ENCODE peak calls at places on chromosome 10, in seven cellular contexts. One of them, this sample, is unnamed.

GRCh38 chr10:34102917-34103506 is 712.1 kb downstream of the PARD3 start:
- DNase-seq in activated naive CD4-positive, alpha-beta T cell treated with anti-CD3 and anti-CD28 coated beads for 36 hours: no peak
- DNase-seq in adipocyte: peak
- DNase-seq in stimulated activated CD4-positive, alpha-beta T cell treated with anti-CD3 and anti-CD28 coated beads, Interleukin-15, amount 100 ng/mL, for 1 hour: no peak
- DNase-seq in effector memory CD8-positive, alpha-beta T cell: no peak
- DNase-seq in activated CD8-positive, alpha-beta memory T cell treated with anti-CD3 and anti-CD28 coated beads, Interleukin-2, amount 50 U/mL, for 48 hours: no peak
- DNase-seq in G401: no peak
- DNase-seq in this sample: no peak

GRCh38 chr10:132599712-132600111 is 62.1 kb downstream of the INPP5A start:
- DNase-seq in effector memory CD8-positive, alpha-beta T cell: no peak
- DNase-seq in G401: no peak
- DNase-seq in adipocyte: no peak
- DNase-seq in stimulated activated CD4-positive, alpha-beta T cell treated with anti-CD3 and anti-CD28 coated beads, Interleukin-15, amount 100 ng/mL, for 1 hour: no peak
- DNase-seq in activated naive CD4-positive, alpha-beta T cell treated with anti-CD3 and anti-CD28 coated beads for 36 hours: no peak
- DNase-seq in activated CD8-positive, alpha-beta memory T cell treated with anti-CD3 and anti-CD28 coated beads, Interleukin-2, amount 50 U/mL, for 48 hours: no peak
- DNase-seq in this sample: no peak

GRCh38 chr10:62818426-62819011 is 2.4 kb upstream of the EGR2 start:
- DNase-seq in activated CD8-positive, alpha-beta memory T cell treated with anti-CD3 and anti-CD28 coated beads, Interleukin-2, amount 50 U/mL, for 48 hours: peak
- DNase-seq in stimulated activated CD4-positive, alpha-beta T cell treated with anti-CD3 and anti-CD28 coated beads, Interleukin-15, amount 100 ng/mL, for 1 hour: peak
- DNase-seq in adipocyte: peak
- DNase-seq in G401: no peak
- DNase-seq in activated naive CD4-positive, alpha-beta T cell treated with anti-CD3 and anti-CD28 coated beads for 36 hours: peak
- DNase-seq in effector memory CD8-positive, alpha-beta T cell: peak
- DNase-seq in this sample: no peak

GRCh38 chr10:96768136-96768535 is 47.8 kb upstream of the PIK3AP1 start:
- DNase-seq in activated CD8-positive, alpha-beta memory T cell treated with anti-CD3 and anti-CD28 coated beads, Interleukin-2, amount 50 U/mL, for 48 hours: no peak
- DNase-seq in effector memory CD8-positive, alpha-beta T cell: no peak
- DNase-seq in G401: no peak
- DNase-seq in activated naive CD4-positive, alpha-beta T cell treated with anti-CD3 and anti-CD28 coated beads for 36 hours: no peak
- DNase-seq in stimulated activated CD4-positive, alpha-beta T cell treated with anti-CD3 and anti-CD28 coated beads, Interleukin-15, amount 100 ng/mL, for 1 hour: no peak
- DNase-seq in adipocyte: no peak
- DNase-seq in this sample: no peak

GRCh38 chr10:132001238-132001977 is 19.7 kb upstream of the BNIP3 start:
- DNase-seq in activated naive CD4-positive, alpha-beta T cell treated with anti-CD3 and anti-CD28 coated beads for 36 hours: peak
- DNase-seq in activated CD8-positive, alpha-beta memory T cell treated with anti-CD3 and anti-CD28 coated beads, Interleukin-2, amount 50 U/mL, for 48 hours: no peak
- DNase-seq in stimulated activated CD4-positive, alpha-beta T cell treated with anti-CD3 and anti-CD28 coated beads, Interleukin-15, amount 100 ng/mL, for 1 hour: no peak
- DNase-seq in adipocyte: no peak
- DNase-seq in effector memory CD8-positive, alpha-beta T cell: no peak
- DNase-seq in G401: peak
- DNase-seq in this sample: peak

GRCh38 chr10:67978749-67979148 is 94.3 kb downstream of the SIRT1 start:
- DNase-seq in activated CD8-positive, alpha-beta memory T cell treated with anti-CD3 and anti-CD28 coated beads, Interleukin-2, amount 50 U/mL, for 48 hours: no peak
- DNase-seq in effector memory CD8-positive, alpha-beta T cell: no peak
- DNase-seq in adipocyte: no peak
- DNase-seq in activated naive CD4-positive, alpha-beta T cell treated with anti-CD3 and anti-CD28 coated beads for 36 hours: no peak
- DNase-seq in stimulated activated CD4-positive, alpha-beta T cell treated with anti-CD3 and anti-CD28 coated beads, Interleukin-15, amount 100 ng/mL, for 1 hour: no peak
- DNase-seq in G401: no peak
- DNase-seq in this sample: no peak

GRCh38 chr10:21265622-21266021 is 259.9 kb downstream of the SKIDA1 start:
- DNase-seq in effector memory CD8-positive, alpha-beta T cell: no peak
- DNase-seq in activated CD8-positive, alpha-beta memory T cell treated with anti-CD3 and anti-CD28 coated beads, Interleukin-2, amount 50 U/mL, for 48 hours: no peak
- DNase-seq in stimulated activated CD4-positive, alpha-beta T cell treated with anti-CD3 and anti-CD28 coated beads, Interleukin-15, amount 100 ng/mL, for 1 hour: no peak
- DNase-seq in activated naive CD4-positive, alpha-beta T cell treated with anti-CD3 and anti-CD28 coated beads for 36 hours: no peak
- DNase-seq in adipocyte: peak
- DNase-seq in G401: no peak
- DNase-seq in this sample: no peak

GRCh38 chr10:43177588-43177987 is 39.3 kb downstream of the CSGALNACT2 start:
- DNase-seq in activated CD8-positive, alpha-beta memory T cell treated with anti-CD3 and anti-CD28 coated beads, Interleukin-2, amount 50 U/mL, for 48 hours: no peak
- DNase-seq in activated naive CD4-positive, alpha-beta T cell treated with anti-CD3 and anti-CD28 coated beads for 36 hours: no peak
- DNase-seq in adipocyte: no peak
- DNase-seq in stimulated activated CD4-positive, alpha-beta T cell treated with anti-CD3 and anti-CD28 coated beads, Interleukin-15, amount 100 ng/mL, for 1 hour: no peak
- DNase-seq in G401: no peak
- DNase-seq in effector memory CD8-positive, alpha-beta T cell: no peak
- DNase-seq in this sample: no peak

GRCh38 chr10:133461027-133461426 is 7.3 kb downstream of the SCART1 start:
- DNase-seq in effector memory CD8-positive, alpha-beta T cell: no peak
- DNase-seq in stimulated activated CD4-positive, alpha-beta T cell treated with anti-CD3 and anti-CD28 coated beads, Interleukin-15, amount 100 ng/mL, for 1 hour: no peak
- DNase-seq in adipocyte: no peak
- DNase-seq in G401: peak
- DNase-seq in activated CD8-positive, alpha-beta memory T cell treated with anti-CD3 and anti-CD28 coated beads, Interleukin-2, amount 50 U/mL, for 48 hours: no peak
- DNase-seq in activated naive CD4-positive, alpha-beta T cell treated with anti-CD3 and anti-CD28 coated beads for 36 hours: no peak
- DNase-seq in this sample: no peak

GRCh38 chr10:113735913-113736312 is 15.6 kb upstream of the PLEKHS1 start:
- DNase-seq in activated naive CD4-positive, alpha-beta T cell treated with anti-CD3 and anti-CD28 coated beads for 36 hours: peak
- DNase-seq in adipocyte: peak
- DNase-seq in activated CD8-positive, alpha-beta memory T cell treated with anti-CD3 and anti-CD28 coated beads, Interleukin-2, amount 50 U/mL, for 48 hours: no peak
- DNase-seq in stimulated activated CD4-positive, alpha-beta T cell treated with anti-CD3 and anti-CD28 coated beads, Interleukin-15, amount 100 ng/mL, for 1 hour: no peak
- DNase-seq in effector memory CD8-positive, alpha-beta T cell: no peak
- DNase-seq in G401: no peak
- DNase-seq in this sample: peak

GRCh38 chr10:44463511-44464121 is 78.7 kb upstream of the CXCL12 start:
- DNase-seq in effector memory CD8-positive, alpha-beta T cell: no peak
- DNase-seq in activated naive CD4-positive, alpha-beta T cell treated with anti-CD3 and anti-CD28 coated beads for 36 hours: no peak
- DNase-seq in adipocyte: peak
- DNase-seq in activated CD8-positive, alpha-beta memory T cell treated with anti-CD3 and anti-CD28 coated beads, Interleukin-2, amount 50 U/mL, for 48 hours: no peak
- DNase-seq in stimulated activated CD4-positive, alpha-beta T cell treated with anti-CD3 and anti-CD28 coated beads, Interleukin-15, amount 100 ng/mL, for 1 hour: no peak
- DNase-seq in G401: peak
- DNase-seq in this sample: no peak

GRCh38 chr10:122294006-122294405 is 22.9 kb downstream of the BTBD16 start:
- DNase-seq in adipocyte: no peak
- DNase-seq in effector memory CD8-positive, alpha-beta T cell: no peak
- DNase-seq in stimulated activated CD4-positive, alpha-beta T cell treated with anti-CD3 and anti-CD28 coated beads, Interleukin-15, amount 100 ng/mL, for 1 hour: no peak
- DNase-seq in activated CD8-positive, alpha-beta memory T cell treated with anti-CD3 and anti-CD28 coated beads, Interleukin-2, amount 50 U/mL, for 48 hours: no peak
- DNase-seq in G401: no peak
- DNase-seq in activated naive CD4-positive, alpha-beta T cell treated with anti-CD3 and anti-CD28 coated beads for 36 hours: no peak
- DNase-seq in this sample: no peak

GRCh38 chr10:128567561-128567960 is 441.3 kb upstream of the MKI67 start:
- DNase-seq in effector memory CD8-positive, alpha-beta T cell: no peak
- DNase-seq in G401: no peak
- DNase-seq in adipocyte: no peak
- DNase-seq in activated naive CD4-positive, alpha-beta T cell treated with anti-CD3 and anti-CD28 coated beads for 36 hours: no peak
- DNase-seq in activated CD8-positive, alpha-beta memory T cell treated with anti-CD3 and anti-CD28 coated beads, Interleukin-2, amount 50 U/mL, for 48 hours: no peak
- DNase-seq in stimulated activated CD4-positive, alpha-beta T cell treated with anti-CD3 and anti-CD28 coated beads, Interleukin-15, amount 100 ng/mL, for 1 hour: no peak
- DNase-seq in this sample: no peak

GRCh38 chr10:1228463-1228975 is 172.3 kb downstream of the WDR37 start:
- DNase-seq in effector memory CD8-positive, alpha-beta T cell: no peak
- DNase-seq in G401: no peak
- DNase-seq in activated CD8-positive, alpha-beta memory T cell treated with anti-CD3 and anti-CD28 coated beads, Interleukin-2, amount 50 U/mL, for 48 hours: no peak
- DNase-seq in stimulated activated CD4-positive, alpha-beta T cell treated with anti-CD3 and anti-CD28 coated beads, Interleukin-15, amount 100 ng/mL, for 1 hour: no peak
- DNase-seq in adipocyte: no peak
- DNase-seq in activated naive CD4-positive, alpha-beta T cell treated with anti-CD3 and anti-CD28 coated beads for 36 hours: no peak
- DNase-seq in this sample: no peak

GRCh38 chr10:31340343-31340742 is 21.3 kb downstream of the ZEB1 start:
- DNase-seq in activated CD8-positive, alpha-beta memory T cell treated with anti-CD3 and anti-CD28 coated beads, Interleukin-2, amount 50 U/mL, for 48 hours: no peak
- DNase-seq in G401: no peak
- DNase-seq in effector memory CD8-positive, alpha-beta T cell: no peak
- DNase-seq in activated naive CD4-positive, alpha-beta T cell treated with anti-CD3 and anti-CD28 coated beads for 36 hours: peak
- DNase-seq in stimulated activated CD4-positive, alpha-beta T cell treated with anti-CD3 and anti-CD28 coated beads, Interleukin-15, amount 100 ng/mL, for 1 hour: no peak
- DNase-seq in adipocyte: no peak
- DNase-seq in this sample: peak

GRCh38 chr10:12724782-12725579 is 276.5 kb downstream of the CCDC3 start:
- DNase-seq in activated CD8-positive, alpha-beta memory T cell treated with anti-CD3 and anti-CD28 coated beads, Interleukin-2, amount 50 U/mL, for 48 hours: no peak
- DNase-seq in stimulated activated CD4-positive, alpha-beta T cell treated with anti-CD3 and anti-CD28 coated beads, Interleukin-15, amount 100 ng/mL, for 1 hour: no peak
- DNase-seq in activated naive CD4-positive, alpha-beta T cell treated with anti-CD3 and anti-CD28 coated beads for 36 hours: no peak
- DNase-seq in adipocyte: no peak
- DNase-seq in G401: no peak
- DNase-seq in effector memory CD8-positive, alpha-beta T cell: no peak
- DNase-seq in this sample: no peak

GRCh38 chr10:99235872-99236626 is 397 bp upstream of the HPSE2 start:
- DNase-seq in adipocyte: no peak
- DNase-seq in G401: no peak
- DNase-seq in activated CD8-positive, alpha-beta memory T cell treated with anti-CD3 and anti-CD28 coated beads, Interleukin-2, amount 50 U/mL, for 48 hours: no peak
- DNase-seq in stimulated activated CD4-positive, alpha-beta T cell treated with anti-CD3 and anti-CD28 coated beads, Interleukin-15, amount 100 ng/mL, for 1 hour: no peak
- DNase-seq in activated naive CD4-positive, alpha-beta T cell treated with anti-CD3 and anti-CD28 coated beads for 36 hours: no peak
- DNase-seq in effector memory CD8-positive, alpha-beta T cell: no peak
- DNase-seq in this sample: no peak

GRCh38 chr10:103572597-103573321 is 79.3 kb downstream of the NEURL1 start:
- DNase-seq in activated CD8-positive, alpha-beta memory T cell treated with anti-CD3 and anti-CD28 coated beads, Interleukin-2, amount 50 U/mL, for 48 hours: no peak
- DNase-seq in activated naive CD4-positive, alpha-beta T cell treated with anti-CD3 and anti-CD28 coated beads for 36 hours: no peak
- DNase-seq in G401: no peak
- DNase-seq in adipocyte: no peak
- DNase-seq in effector memory CD8-positive, alpha-beta T cell: no peak
- DNase-seq in stimulated activated CD4-positive, alpha-beta T cell treated with anti-CD3 and anti-CD28 coated beads, Interleukin-15, amount 100 ng/mL, for 1 hour: no peak
- DNase-seq in this sample: no peak

GRCh38 chr10:100968839-100969174 is 497 bp upstream of the SEMA4G start:
- DNase-seq in stimulated activated CD4-positive, alpha-beta T cell treated with anti-CD3 and anti-CD28 coated beads, Interleukin-15, amount 100 ng/mL, for 1 hour: no peak
- DNase-seq in activated CD8-positive, alpha-beta memory T cell treated with anti-CD3 and anti-CD28 coated beads, Interleukin-2, amount 50 U/mL, for 48 hours: no peak
- DNase-seq in G401: no peak
- DNase-seq in activated naive CD4-positive, alpha-beta T cell treated with anti-CD3 and anti-CD28 coated beads for 36 hours: no peak
- DNase-seq in effector memory CD8-positive, alpha-beta T cell: no peak
- DNase-seq in adipocyte: no peak
- DNase-seq in this sample: no peak

GRCh38 chr10:70227548-70228320 is 5.5 kb downstream of the PPA1 start:
- DNase-seq in activated CD8-positive, alpha-beta memory T cell treated with anti-CD3 and anti-CD28 coated beads, Interleukin-2, amount 50 U/mL, for 48 hours: no peak
- DNase-seq in G401: peak
- DNase-seq in effector memory CD8-positive, alpha-beta T cell: no peak
- DNase-seq in adipocyte: no peak
- DNase-seq in activated naive CD4-positive, alpha-beta T cell treated with anti-CD3 and anti-CD28 coated beads for 36 hours: no peak
- DNase-seq in stimulated activated CD4-positive, alpha-beta T cell treated with anti-CD3 and anti-CD28 coated beads, Interleukin-15, amount 100 ng/mL, for 1 hour: no peak
- DNase-seq in this sample: no peak

GRCh38 chr10:113756940-113757543 is 5.6 kb downstream of the PLEKHS1 start:
- DNase-seq in G401: no peak
- DNase-seq in activated CD8-positive, alpha-beta memory T cell treated with anti-CD3 and anti-CD28 coated beads, Interleukin-2, amount 50 U/mL, for 48 hours: no peak
- DNase-seq in activated naive CD4-positive, alpha-beta T cell treated with anti-CD3 and anti-CD28 coated beads for 36 hours: no peak
- DNase-seq in adipocyte: no peak
- DNase-seq in effector memory CD8-positive, alpha-beta T cell: no peak
- DNase-seq in stimulated activated CD4-positive, alpha-beta T cell treated with anti-CD3 and anti-CD28 coated beads, Interleukin-15, amount 100 ng/mL, for 1 hour: no peak
- DNase-seq in this sample: no peak

GRCh38 chr10:97522937-97523336 is 24.2 kb downstream of the UBTD1 start:
- DNase-seq in activated CD8-positive, alpha-beta memory T cell treated with anti-CD3 and anti-CD28 coated beads, Interleukin-2, amount 50 U/mL, for 48 hours: no peak
- DNase-seq in activated naive CD4-positive, alpha-beta T cell treated with anti-CD3 and anti-CD28 coated beads for 36 hours: no peak
- DNase-seq in adipocyte: no peak
- DNase-seq in G401: no peak
- DNase-seq in effector memory CD8-positive, alpha-beta T cell: no peak
- DNase-seq in stimulated activated CD4-positive, alpha-beta T cell treated with anti-CD3 and anti-CD28 coated beads, Interleukin-15, amount 100 ng/mL, for 1 hour: no peak
- DNase-seq in this sample: no peak

GRCh38 chr10:133528845-133529575 is 1.8 kb downstream of the CYP2E1 start:
- DNase-seq in adipocyte: peak
- DNase-seq in activated naive CD4-positive, alpha-beta T cell treated with anti-CD3 and anti-CD28 coated beads for 36 hours: no peak
- DNase-seq in effector memory CD8-positive, alpha-beta T cell: no peak
- DNase-seq in G401: peak
- DNase-seq in activated CD8-positive, alpha-beta memory T cell treated with anti-CD3 and anti-CD28 coated beads, Interleukin-2, amount 50 U/mL, for 48 hours: no peak
- DNase-seq in stimulated activated CD4-positive, alpha-beta T cell treated with anti-CD3 and anti-CD28 coated beads, Interleukin-15, amount 100 ng/mL, for 1 hour: no peak
- DNase-seq in this sample: no peak

GRCh38 chr10:125795111-125795510 is 19.5 kb upstream of the MMP21 start:
- DNase-seq in adipocyte: no peak
- DNase-seq in activated naive CD4-positive, alpha-beta T cell treated with anti-CD3 and anti-CD28 coated beads for 36 hours: no peak
- DNase-seq in stimulated activated CD4-positive, alpha-beta T cell treated with anti-CD3 and anti-CD28 coated beads, Interleukin-15, amount 100 ng/mL, for 1 hour: no peak
- DNase-seq in effector memory CD8-positive, alpha-beta T cell: no peak
- DNase-seq in activated CD8-positive, alpha-beta memory T cell treated with anti-CD3 and anti-CD28 coated beads, Interleukin-2, amount 50 U/mL, for 48 hours: no peak
- DNase-seq in G401: peak
- DNase-seq in this sample: no peak

GRCh38 chr10:124629410-124629809 is 114.8 kb downstream of the FAM53B start:
- DNase-seq in adipocyte: no peak
- DNase-seq in effector memory CD8-positive, alpha-beta T cell: no peak
- DNase-seq in activated naive CD4-positive, alpha-beta T cell treated with anti-CD3 and anti-CD28 coated beads for 36 hours: no peak
- DNase-seq in G401: peak
- DNase-seq in activated CD8-positive, alpha-beta memory T cell treated with anti-CD3 and anti-CD28 coated beads, Interleukin-2, amount 50 U/mL, for 48 hours: no peak
- DNase-seq in stimulated activated CD4-positive, alpha-beta T cell treated with anti-CD3 and anti-CD28 coated beads, Interleukin-15, amount 100 ng/mL, for 1 hour: no peak
- DNase-seq in this sample: no peak

GRCh38 chr10:70106958-70107791 is 25.4 kb downstream of the AIFM2 start:
- DNase-seq in activated CD8-positive, alpha-beta memory T cell treated with anti-CD3 and anti-CD28 coated beads, Interleukin-2, amount 50 U/mL, for 48 hours: no peak
- DNase-seq in stimulated activated CD4-positive, alpha-beta T cell treated with anti-CD3 and anti-CD28 coated beads, Interleukin-15, amount 100 ng/mL, for 1 hour: no peak
- DNase-seq in activated naive CD4-positive, alpha-beta T cell treated with anti-CD3 and anti-CD28 coated beads for 36 hours: no peak
- DNase-seq in effector memory CD8-positive, alpha-beta T cell: no peak
- DNase-seq in adipocyte: no peak
- DNase-seq in G401: no peak
- DNase-seq in this sample: no peak

GRCh38 chr10:88190123-88190522 is 326.7 kb downstream of the PTEN start:
- DNase-seq in G401: peak
- DNase-seq in adipocyte: no peak
- DNase-seq in stimulated activated CD4-positive, alpha-beta T cell treated with anti-CD3 and anti-CD28 coated beads, Interleukin-15, amount 100 ng/mL, for 1 hour: no peak
- DNase-seq in activated CD8-positive, alpha-beta memory T cell treated with anti-CD3 and anti-CD28 coated beads, Interleukin-2, amount 50 U/mL, for 48 hours: no peak
- DNase-seq in effector memory CD8-positive, alpha-beta T cell: no peak
- DNase-seq in activated naive CD4-positive, alpha-beta T cell treated with anti-CD3 and anti-CD28 coated beads for 36 hours: no peak
- DNase-seq in this sample: no peak

GRCh38 chr10:113301342-113301984 is 251.4 kb upstream of the HABP2 start:
- DNase-seq in activated naive CD4-positive, alpha-beta T cell treated with anti-CD3 and anti-CD28 coated beads for 36 hours: peak
- DNase-seq in stimulated activated CD4-positive, alpha-beta T cell treated with anti-CD3 and anti-CD28 coated beads, Interleukin-15, amount 100 ng/mL, for 1 hour: no peak
- DNase-seq in effector memory CD8-positive, alpha-beta T cell: no peak
- DNase-seq in adipocyte: no peak
- DNase-seq in activated CD8-positive, alpha-beta memory T cell treated with anti-CD3 and anti-CD28 coated beads, Interleukin-2, amount 50 U/mL, for 48 hours: no peak
- DNase-seq in G401: no peak
- DNase-seq in this sample: no peak

GRCh38 chr10:48579251-48579960 is 25.5 kb downstream of the ARHGAP22 start:
- DNase-seq in adipocyte: peak
- DNase-seq in effector memory CD8-positive, alpha-beta T cell: no peak
- DNase-seq in activated naive CD4-positive, alpha-beta T cell treated with anti-CD3 and anti-CD28 coated beads for 36 hours: no peak
- DNase-seq in stimulated activated CD4-positive, alpha-beta T cell treated with anti-CD3 and anti-CD28 coated beads, Interleukin-15, amount 100 ng/mL, for 1 hour: no peak
- DNase-seq in G401: no peak
- DNase-seq in activated CD8-positive, alpha-beta memory T cell treated with anti-CD3 and anti-CD28 coated beads, Interleukin-2, amount 50 U/mL, for 48 hours: no peak
- DNase-seq in this sample: no peak

GRCh38 chr10:119454990-119455389 is 87.5 kb downstream of the RGS10 start:
- DNase-seq in adipocyte: no peak
- DNase-seq in effector memory CD8-positive, alpha-beta T cell: no peak
- DNase-seq in G401: no peak
- DNase-seq in activated naive CD4-positive, alpha-beta T cell treated with anti-CD3 and anti-CD28 coated beads for 36 hours: no peak
- DNase-seq in stimulated activated CD4-positive, alpha-beta T cell treated with anti-CD3 and anti-CD28 coated beads, Interleukin-15, amount 100 ng/mL, for 1 hour: no peak
- DNase-seq in activated CD8-positive, alpha-beta memory T cell treated with anti-CD3 and anti-CD28 coated beads, Interleukin-2, amount 50 U/mL, for 48 hours: no peak
- DNase-seq in this sample: no peak

GRCh38 chr10:16891375-16892313 is 74.4 kb upstream of the RSU1 start:
- DNase-seq in effector memory CD8-positive, alpha-beta T cell: peak
- DNase-seq in activated naive CD4-positive, alpha-beta T cell treated with anti-CD3 and anti-CD28 coated beads for 36 hours: peak
- DNase-seq in activated CD8-positive, alpha-beta memory T cell treated with anti-CD3 and anti-CD28 coated beads, Interleukin-2, amount 50 U/mL, for 48 hours: peak
- DNase-seq in stimulated activated CD4-positive, alpha-beta T cell treated with anti-CD3 and anti-CD28 coated beads, Interleukin-15, amount 100 ng/mL, for 1 hour: peak
- DNase-seq in adipocyte: peak
- DNase-seq in G401: peak
- DNase-seq in this sample: peak

GRCh38 chr10:13526952-13527863 is 1.6 kb downstream of the BEND7 start:
- DNase-seq in G401: peak
- DNase-seq in adipocyte: peak
- DNase-seq in stimulated activated CD4-positive, alpha-beta T cell treated with anti-CD3 and anti-CD28 coated beads, Interleukin-15, amount 100 ng/mL, for 1 hour: no peak
- DNase-seq in activated CD8-positive, alpha-beta memory T cell treated with anti-CD3 and anti-CD28 coated beads, Interleukin-2, amount 50 U/mL, for 48 hours: no peak
- DNase-seq in effector memory CD8-positive, alpha-beta T cell: no peak
- DNase-seq in activated naive CD4-positive, alpha-beta T cell treated with anti-CD3 and anti-CD28 coated beads for 36 hours: no peak
- DNase-seq in this sample: no peak

GRCh38 chr10:100806356-100806645 is 60.9 kb downstream of the PAX2 start:
- DNase-seq in stimulated activated CD4-positive, alpha-beta T cell treated with anti-CD3 and anti-CD28 coated beads, Interleukin-15, amount 100 ng/mL, for 1 hour: no peak
- DNase-seq in activated CD8-positive, alpha-beta memory T cell treated with anti-CD3 and anti-CD28 coated beads, Interleukin-2, amount 50 U/mL, for 48 hours: no peak
- DNase-seq in G401: no peak
- DNase-seq in effector memory CD8-positive, alpha-beta T cell: no peak
- DNase-seq in adipocyte: no peak
- DNase-seq in activated naive CD4-positive, alpha-beta T cell treated with anti-CD3 and anti-CD28 coated beads for 36 hours: no peak
- DNase-seq in this sample: no peak

GRCh38 chr10:34319197-34319846 is 495.8 kb downstream of the PARD3 start:
- DNase-seq in activated CD8-positive, alpha-beta memory T cell treated with anti-CD3 and anti-CD28 coated beads, Interleukin-2, amount 50 U/mL, for 48 hours: no peak
- DNase-seq in G401: no peak
- DNase-seq in stimulated activated CD4-positive, alpha-beta T cell treated with anti-CD3 and anti-CD28 coated beads, Interleukin-15, amount 100 ng/mL, for 1 hour: no peak
- DNase-seq in activated naive CD4-positive, alpha-beta T cell treated with anti-CD3 and anti-CD28 coated beads for 36 hours: no peak
- DNase-seq in adipocyte: peak
- DNase-seq in effector memory CD8-positive, alpha-beta T cell: no peak
- DNase-seq in this sample: peak

GRCh38 chr10:92381543-92381954 is 90.6 kb downstream of the MARCHF5 start:
- DNase-seq in activated CD8-positive, alpha-beta memory T cell treated with anti-CD3 and anti-CD28 coated beads, Interleukin-2, amount 50 U/mL, for 48 hours: no peak
- DNase-seq in activated naive CD4-positive, alpha-beta T cell treated with anti-CD3 and anti-CD28 coated beads for 36 hours: no peak
- DNase-seq in G401: no peak
- DNase-seq in stimulated activated CD4-positive, alpha-beta T cell treated with anti-CD3 and anti-CD28 coated beads, Interleukin-15, amount 100 ng/mL, for 1 hour: no peak
- DNase-seq in effector memory CD8-positive, alpha-beta T cell: no peak
- DNase-seq in adipocyte: no peak
- DNase-seq in this sample: no peak

GRCh38 chr10:1468777-1469176 is 268.5 kb downstream of the ADARB2 start:
- DNase-seq in activated naive CD4-positive, alpha-beta T cell treated with anti-CD3 and anti-CD28 coated beads for 36 hours: no peak
- DNase-seq in adipocyte: no peak
- DNase-seq in activated CD8-positive, alpha-beta memory T cell treated with anti-CD3 and anti-CD28 coated beads, Interleukin-2, amount 50 U/mL, for 48 hours: no peak
- DNase-seq in stimulated activated CD4-positive, alpha-beta T cell treated with anti-CD3 and anti-CD28 coated beads, Interleukin-15, amount 100 ng/mL, for 1 hour: no peak
- DNase-seq in effector memory CD8-positive, alpha-beta T cell: no peak
- DNase-seq in G401: no peak
- DNase-seq in this sample: no peak

GRCh38 chr10:63409465-63410027 is 56.2 kb downstream of the JMJD1C start:
- DNase-seq in adipocyte: peak
- DNase-seq in effector memory CD8-positive, alpha-beta T cell: no peak
- DNase-seq in activated CD8-positive, alpha-beta memory T cell treated with anti-CD3 and anti-CD28 coated beads, Interleukin-2, amount 50 U/mL, for 48 hours: no peak
- DNase-seq in G401: no peak
- DNase-seq in activated naive CD4-positive, alpha-beta T cell treated with anti-CD3 and anti-CD28 coated beads for 36 hours: no peak
- DNase-seq in stimulated activated CD4-positive, alpha-beta T cell treated with anti-CD3 and anti-CD28 coated beads, Interleukin-15, amount 100 ng/mL, for 1 hour: no peak
- DNase-seq in this sample: no peak

GRCh38 chr10:5364916-5365434 is at the start of gene UCN3:
- DNase-seq in effector memory CD8-positive, alpha-beta T cell: no peak
- DNase-seq in activated CD8-positive, alpha-beta memory T cell treated with anti-CD3 and anti-CD28 coated beads, Interleukin-2, amount 50 U/mL, for 48 hours: no peak
- DNase-seq in stimulated activated CD4-positive, alpha-beta T cell treated with anti-CD3 and anti-CD28 coated beads, Interleukin-15, amount 100 ng/mL, for 1 hour: no peak
- DNase-seq in adipocyte: no peak
- DNase-seq in G401: no peak
- DNase-seq in activated naive CD4-positive, alpha-beta T cell treated with anti-CD3 and anti-CD28 coated beads for 36 hours: no peak
- DNase-seq in this sample: no peak